ENCODE peak calls at places on chromosomes 5 and 9, in ten cellular contexts. D is GM06990; J is NCI-H1694 treated with DMSO at 0.1 percent for 48 hours; G is activated CD4-positive, alpha-beta T cell treated with anti-CD3 and anti-CD28 coated beads, Interleukin-2, amount 50 U/mL, for 4 hours; F is type B pancreatic cell; E is IMR-90; B is epithelial cell of esophagus; L is mucosa of gallbladder; N is NCI-H2171; U is GM03348. O is an unnamed sample.

GRCh38 chr9:1077616-1078015 is 27.5 kb downstream of the DMRT2 start:
- DNase-seq in J (no peak), N (no peak), F (no peak), G (no peak), E (no peak), B (no peak), L (no peak), D (no peak), U (no peak), O (no peak)

GRCh38 chr5:62043289-62044274 is 262.4 kb upstream of the KIF2A start:
- DNase-seq in N (no peak), D (no peak), E (no peak), B (no peak), J (no peak), U (no peak), F (no peak), G (no peak), L (no peak), O (no peak)

GRCh38 chr9:22079873-22080341 is 70.8 kb upstream of the CDKN2B start:
- DNase-seq in N (no peak), U (peak), F (no peak), L (no peak), B (peak), J (no peak), G (peak), D (peak), E (peak), O (peak)

GRCh38 chr9:127225747-127226646 is 38.6 kb upstream of the GARNL3 start:
- DNase-seq in F (no peak), B (peak), U (no peak), L (no peak), G (no peak), N (peak), D (peak), E (peak), J (no peak), O (no peak)

GRCh38 chr5:80140496-80140895 is 105.3 kb downstream of the THBS4 start:
- DNase-seq in B (no peak), L (no peak), J (no peak), E (no peak), U (no peak), D (no peak), F (no peak), N (no peak), G (peak), O (no peak)

GRCh38 chr5:89034588-89034987 is 151.6 kb upstream of the MEF2C start:
- DNase-seq in J (no peak), U (peak), D (no peak), L (no peak), N (no peak), F (no peak), E (peak), G (no peak), B (peak), O (peak)

GRCh38 chr9:133117271-133118178 is 3.5 kb downstream of the RALGDS start:
- DNase-seq in D (no peak), N (no peak), L (peak), B (no peak), F (no peak), U (peak), J (no peak), G (no peak), E (no peak), O (no peak)

GRCh38 chr5:79189439-79190234 is 46.3 kb upstream of the JMY start:
- DNase-seq in B (no peak), G (no peak), N (peak), L (no peak), D (no peak), U (no peak), E (no peak), J (peak), F (no peak), O (no peak)

GRCh38 chr5:68012429-68012828 is 203.1 kb upstream of the PIK3R1 start:
- DNase-seq in J (no peak), G (no peak), F (no peak), U (peak), B (peak), L (no peak), E (peak), D (no peak), N (no peak), O (peak)

GRCh38 chr5:178111925-178112324 is 1.4 kb upstream of the N4BP3 start:
- DNase-seq in B (peak), D (no peak), L (no peak), U (peak), F (no peak), G (no peak), E (peak), N (no peak), J (no peak), O (peak)

GRCh38 chr9:3893519-3893918 is 367.7 kb upstream of the RFX3 start:
- DNase-seq in D (no peak), J (no peak), E (no peak), F (no peak), U (no peak), G (no peak), B (no peak), L (no peak), N (no peak), O (no peak)

GRCh38 chr5:41748631-41749030 is 121.6 kb downstream of the OXCT1 start:
- DNase-seq in L (no peak), E (peak), F (no peak), U (no peak), G (no peak), B (peak), J (no peak), D (peak), N (no peak), O (peak)

GRCh38 chr5:151014680-151015343 is 5.6 kb upstream of the GPX3 start:
- DNase-seq in F (no peak), D (no peak), E (no peak), L (no peak), N (no peak), J (no peak), B (no peak), G (no peak), U (no peak), O (no peak)

GRCh38 chr9:131511880-131512279 is 9.2 kb downstream of the POMT1 start:
- DNase-seq in U (no peak), B (no peak), F (no peak), J (no peak), E (no peak), D (no peak), N (no peak), G (no peak), L (no peak), O (no peak)

GRCh38 chr5:122192883-122193496 is 63.6 kb downstream of the ZNF474 start:
- DNase-seq in D (peak), U (peak), G (no peak), B (peak), N (peak), J (peak), F (no peak), E (peak), L (peak), O (peak)

GRCh38 chr9:26292943-26293342 is 599.7 kb downstream of the CAAP1 start:
- DNase-seq in F (no peak), J (no peak), E (peak), D (no peak), L (no peak), G (no peak), N (no peak), U (peak), B (no peak), O (no peak)

GRCh38 chr9:38025166-38025565 is 43.9 kb downstream of the SHB start:
- DNase-seq in E (no peak), N (no peak), D (no peak), U (no peak), J (no peak), L (no peak), G (no peak), F (no peak), B (no peak), O (no peak)

GRCh38 chr9:29556317-29556716 is 1983.0 kb upstream of the C9orf72 start:
- DNase-seq in U (peak), L (no peak), N (no peak), F (no peak), G (no peak), B (peak), E (no peak), D (no peak), J (no peak), O (peak)

GRCh38 chr5:132421442-132421841 is 51.9 kb downstream of the SLC22A5 start:
- DNase-seq in J (no peak), N (no peak), B (no peak), L (no peak), E (no peak), U (no peak), D (no peak), G (no peak), F (no peak), O (peak)

GRCh38 chr5:158590936-158591863 is 508.5 kb downstream of the EBF1 start:
- DNase-seq in N (no peak), L (no peak), B (peak), U (peak), J (no peak), G (no peak), E (no peak), F (no peak), D (no peak), O (peak)

GRCh38 chr5:92332039-92332438 is 948.9 kb upstream of the ARRDC3 start:
- DNase-seq in J (no peak), N (no peak), G (no peak), D (no peak), U (peak), F (no peak), E (peak), B (peak), L (no peak), O (peak)

GRCh38 chr5:167565555-167565954 is 725.9 kb upstream of the WWC1 start:
- DNase-seq in E (peak), N (no peak), J (peak), L (no peak), U (peak), G (no peak), D (no peak), F (no peak), B (peak), O (peak)

GRCh38 chr9:33992622-33993021 is 56.1 kb downstream of the UBAP2 start:
- DNase-seq in J (no peak), L (no peak), N (no peak), G (no peak), F (no peak), U (no peak), B (no peak), D (no peak), E (peak), O (no peak)

GRCh38 chr9:131270171-131271015 is 5.9 kb downstream of the FAM78A start:
- DNase-seq in B (no peak), U (no peak), D (peak), G (no peak), L (peak), F (no peak), N (no peak), E (no peak), J (no peak), O (no peak)

GRCh38 chr9:13607746-13608445 is 328.4 kb upstream of the MPDZ start:
- DNase-seq in L (no peak), J (peak), F (no peak), N (no peak), E (no peak), G (no peak), B (no peak), U (no peak), D (no peak), O (no peak)

GRCh38 chr9:72665421-72665820 is 144.0 kb downstream of the TMC1 start:
- DNase-seq in L (no peak), D (no peak), F (no peak), B (peak), J (no peak), U (peak), G (no peak), E (peak), N (no peak), O (peak)

GRCh38 chr5:6308683-6309082 is 69.7 kb downstream of the MED10 start:
- DNase-seq in L (no peak), D (no peak), F (no peak), B (no peak), U (no peak), J (no peak), E (no peak), G (no peak), N (no peak), O (no peak)

GRCh38 chr9:132372177-132373095 is 17.6 kb upstream of the SETX start:
- DNase-seq in J (no peak), L (peak), E (peak), F (no peak), U (no peak), B (peak), G (no peak), D (no peak), N (no peak), O (peak)

GRCh38 chr5:34967540-34967939 is 38.2 kb downstream of the DNAJC21 start:
- DNase-seq in J (no peak), E (no peak), L (peak), B (no peak), F (no peak), D (no peak), G (no peak), N (no peak), U (no peak), O (no peak)

GRCh38 chr5:61918606-61919005 is 387.4 kb upstream of the KIF2A start:
- DNase-seq in L (no peak), J (no peak), G (no peak), U (no peak), D (no peak), E (no peak), N (no peak), F (no peak), B (peak), O (peak)

GRCh38 chr5:1270933-1271914 is 23.6 kb downstream of the TERT start:
- DNase-seq in N (no peak), D (no peak), U (no peak), F (no peak), E (no peak), B (no peak), L (no peak), J (no peak), G (no peak), O (no peak)